ENCODE peak calls at places on chromosome 17, in eight cellular contexts. Y, W, Z, H, M, Q, S and O are unnamed samples.

GRCh38 chr17:37750768-37751466 is 6.1 kb upstream of the HNF1B start:
- DNase-seq in M (no peak), W (no peak), H (peak; percentile 60), Q (no peak), Z (no peak), Y (no peak), S (no peak), O (no peak)

GRCh38 chr17:78357177-78357586 is 2.7 kb downstream of the SOCS3 start:
- DNase-seq in Q (no peak), S (no peak), Y (peak; percentile 40), W (no peak), Z (no peak), H (peak; percentile 55), M (peak; percentile 75), O (no peak)

GRCh38 chr17:4604111-4604644 is 19.8 kb downstream of the SMTNL2 start:
- DNase-seq in M (no peak), Y (no peak), W (no peak), Q (no peak), S (no peak), H (peak; percentile 34), Z (no peak), O (no peak)

GRCh38 chr17:42843358-42843934 is 934 bp upstream of the AOC2 start:
- DNase-seq in Q (no peak), M (peak; percentile 63), Z (peak; percentile 63), Y (peak; percentile 4), H (peak; percentile 64), S (no peak), W (no peak), O (no peak)

GRCh38 chr17:76252040-76252954 is 12.0 kb upstream of the RNF157 start:
- DNase-seq in Z (no peak), H (peak; percentile 79), S (no peak), M (peak; percentile 100), Q (peak; percentile 11), Y (peak; percentile 84), W (no peak), O (no peak)

GRCh38 chr17:76270127-76270592 is 5.0 kb downstream of the UBALD2 start:
- DNase-seq in Y (no peak), W (peak; percentile 28), Q (no peak), M (no peak), H (no peak), Z (no peak), S (no peak), O (no peak)

GRCh38 chr17:27895940-27896535 is 2.9 kb upstream of the LYRM9 start:
- DNase-seq in Z (no peak), H (no peak), M (no peak), Q (no peak), Y (no peak), S (no peak), W (no peak), O (no peak)

GRCh38 chr17:65552214-65552613 is 9.2 kb downstream of the AXIN2 start:
- DNase-seq in Z (no peak), M (no peak), S (no peak), W (no peak), H (no peak), Q (peak; percentile 26), Y (no peak), O (no peak)